ENCODE peak calls at places on chromosomes 4 and X, in five cellular contexts. E is psoas muscle, F is uterus, S is pancreas, M is A549. G is an unnamed sample.

GRCh38 chr4:52657630-52658501 is 1.2 kb downstream of the USP46 start:
- DNase-seq in E (peak), F (no peak), S (peak), M (no peak), G (peak)

GRCh38 chr4:16158504-16158852 is 67.8 kb downstream of the TAPT1 start:
- DNase-seq in E (no peak), F (no peak), S (no peak), M (no peak), G (no peak)

GRCh38 chr4:86055898-86056297 is 304.0 kb downstream of the MAPK10 start:
- DNase-seq in E (no peak), F (no peak), S (no peak), M (peak), G (no peak)

GRCh38 chr4:10762541-10762940 is 78.0 kb upstream of the CLNK start:
- DNase-seq in E (no peak), F (no peak), S (no peak), M (no peak), G (no peak)

GRCh38 chr4:47330856-47331255 is 132.6 kb downstream of the COMMD8 start:
- DNase-seq in E (no peak), F (no peak), S (no peak), M (no peak), G (no peak)

GRCh38 chrX:46704767-46705386 is 54.0 kb downstream of the SLC9A7 start:
- DNase-seq in E (no peak), F (no peak), S (no peak), M (no peak), G (no peak)

GRCh38 chrX:35380808-35381700 is 417.1 kb upstream of the MAGEB16 start:
- DNase-seq in E (no peak), F (no peak), S (peak), M (peak), G (no peak)

GRCh38 chr4:17544831-17545234 is 29.9 kb downstream of the CLRN2 start:
- DNase-seq in E (no peak), F (no peak), S (no peak), M (no peak), G (peak)

GRCh38 chr4:128517739-128518510 is 230.3 kb upstream of the PGRMC2 start:
- DNase-seq in E (peak), F (peak), S (peak), M (peak), G (no peak)

GRCh38 chr4:13143234-13143633 is 340.9 kb downstream of the RAB28 start:
- DNase-seq in E (no peak), F (no peak), S (no peak), M (no peak), G (no peak)

GRCh38 chr4:142728209-142728608 is 117.9 kb downstream of the INPP4B start:
- DNase-seq in E (no peak), F (no peak), S (no peak), M (no peak), G (no peak)

GRCh38 chrX:12970691-12971202 is 4.2 kb upstream of the TMSB4X start:
- DNase-seq in E (no peak), F (peak), S (peak), M (no peak), G (no peak)

GRCh38 chr4:164012396-164013027 is 518.0 kb downstream of the TMA16 start:
- DNase-seq in E (no peak), F (no peak), S (no peak), M (no peak), G (no peak)

GRCh38 chr4:187017156-187017555 is 293.5 kb upstream of the FAT1 start:
- DNase-seq in E (no peak), F (no peak), S (no peak), M (no peak), G (no peak)

GRCh38 chr4:25506032-25506571 is 129.0 kb downstream of the ANAPC4 start:
- DNase-seq in E (no peak), F (no peak), S (no peak), M (no peak), G (no peak)

GRCh38 chr4:113146876-113147358 is 97.5 kb downstream of the ANK2 start:
- DNase-seq in E (no peak), F (no peak), S (peak), M (no peak), G (no peak)

GRCh38 chr4:123631699-123632098 is 235.1 kb downstream of the SPRY1 start:
- DNase-seq in E (no peak), F (no peak), S (no peak), M (no peak), G (no peak)

GRCh38 chr4:125198916-125199315 is 115.8 kb upstream of the FAT4 start:
- DNase-seq in E (no peak), F (no peak), S (no peak), M (no peak), G (no peak)

GRCh38 chrX:13197961-13198761 is 121.7 kb downstream of the ATXN3L start:
- DNase-seq in E (no peak), F (no peak), S (no peak), M (no peak), G (no peak)

GRCh38 chr4:2923141-2923551 is 40.1 kb downstream of the NOP14 start:
- DNase-seq in E (no peak), F (no peak), S (no peak), M (no peak), G (no peak)

GRCh38 chr4:8427761-8428287 is 12.7 kb downstream of the ACOX3 start:
- DNase-seq in E (no peak), F (no peak), S (peak), M (no peak), G (no peak)

GRCh38 chrX:78123190-78123589 is 16.3 kb downstream of the TAF9B start:
- DNase-seq in E (no peak), F (no peak), S (no peak), M (no peak), G (no peak)

GRCh38 chr4:44772340-44772739 is 46.0 kb upstream of the GNPDA2 start:
- DNase-seq in E (no peak), F (no peak), S (no peak), M (no peak), G (no peak)

GRCh38 chr4:38523524-38524448 is 140.2 kb upstream of the KLF3 start:
- DNase-seq in E (no peak), F (no peak), S (no peak), M (no peak), G (no peak)

GRCh38 chr4:704198-704891 is 1.3 kb upstream of the PCGF3 start:
- DNase-seq in E (no peak), F (no peak), S (peak), M (no peak), G (no peak)

DNA sequence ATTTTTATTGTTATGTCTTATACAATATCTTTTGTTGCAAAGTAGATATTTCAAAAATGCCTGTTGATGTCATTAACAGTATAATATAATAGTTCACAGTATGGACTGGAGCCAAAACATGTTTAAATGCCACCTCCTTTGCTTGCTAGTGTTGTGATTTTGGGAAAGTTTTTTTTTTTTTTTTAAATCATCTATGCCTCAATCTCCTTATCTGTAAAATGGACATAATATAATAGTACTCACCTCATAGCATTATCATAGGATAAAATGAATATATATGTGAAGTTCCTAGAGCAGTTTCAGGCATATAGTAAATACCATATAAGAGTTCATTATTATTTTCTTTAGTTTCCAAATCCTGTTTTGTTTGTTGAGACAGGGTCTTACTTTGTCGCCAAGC is 18.3 kb upstream of the MRPL1 start:
- DNase-seq in E (no peak), F (no peak), S (no peak), M (no peak), G (no peak)
- H3K27ac ChIP-seq in E (no peak), F (no peak), S (no peak), M (no peak), G (no peak)

DNA sequence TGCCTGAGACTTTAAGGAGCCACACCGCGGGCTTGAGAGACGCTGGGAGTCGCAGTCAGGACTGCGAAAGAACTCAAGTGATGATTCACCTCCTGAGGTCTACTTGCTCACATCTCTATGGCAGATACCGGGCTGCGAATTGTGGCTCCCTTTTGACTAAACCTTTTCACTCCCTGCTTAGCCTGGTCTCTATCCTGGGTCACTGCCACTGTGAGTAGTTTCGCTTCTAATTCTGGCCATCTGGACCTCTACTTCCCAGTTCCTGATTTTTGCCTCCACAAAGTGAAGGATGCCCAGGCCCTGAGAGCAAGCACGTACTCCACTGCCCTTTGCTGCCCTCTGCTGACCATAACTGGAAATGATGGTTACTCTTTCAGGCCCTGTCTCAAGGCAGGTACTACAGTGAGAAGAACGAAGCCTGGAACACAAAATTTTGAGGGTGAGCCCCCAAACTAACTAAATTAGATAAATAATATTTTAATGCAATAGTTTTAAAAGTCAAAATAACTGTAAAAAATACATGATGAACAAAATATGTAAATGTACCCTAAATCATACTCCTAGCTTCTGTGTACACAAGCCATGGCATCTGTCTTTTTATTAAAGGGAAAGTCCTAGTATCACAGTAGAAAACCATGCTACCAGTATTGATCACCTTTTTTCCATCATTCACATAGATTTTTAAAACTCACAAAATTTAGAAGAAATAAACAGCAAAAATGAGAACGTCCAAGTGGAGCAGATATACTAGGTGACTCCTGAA is 16.7 kb downstream of the MAD2L1 start:
- DNase-seq in E (peak), F (peak), S (peak), M (peak), G (peak)
- H3K27ac ChIP-seq in E (no peak), F (peak), S (no peak), M (no peak), G (no peak)

DNA sequence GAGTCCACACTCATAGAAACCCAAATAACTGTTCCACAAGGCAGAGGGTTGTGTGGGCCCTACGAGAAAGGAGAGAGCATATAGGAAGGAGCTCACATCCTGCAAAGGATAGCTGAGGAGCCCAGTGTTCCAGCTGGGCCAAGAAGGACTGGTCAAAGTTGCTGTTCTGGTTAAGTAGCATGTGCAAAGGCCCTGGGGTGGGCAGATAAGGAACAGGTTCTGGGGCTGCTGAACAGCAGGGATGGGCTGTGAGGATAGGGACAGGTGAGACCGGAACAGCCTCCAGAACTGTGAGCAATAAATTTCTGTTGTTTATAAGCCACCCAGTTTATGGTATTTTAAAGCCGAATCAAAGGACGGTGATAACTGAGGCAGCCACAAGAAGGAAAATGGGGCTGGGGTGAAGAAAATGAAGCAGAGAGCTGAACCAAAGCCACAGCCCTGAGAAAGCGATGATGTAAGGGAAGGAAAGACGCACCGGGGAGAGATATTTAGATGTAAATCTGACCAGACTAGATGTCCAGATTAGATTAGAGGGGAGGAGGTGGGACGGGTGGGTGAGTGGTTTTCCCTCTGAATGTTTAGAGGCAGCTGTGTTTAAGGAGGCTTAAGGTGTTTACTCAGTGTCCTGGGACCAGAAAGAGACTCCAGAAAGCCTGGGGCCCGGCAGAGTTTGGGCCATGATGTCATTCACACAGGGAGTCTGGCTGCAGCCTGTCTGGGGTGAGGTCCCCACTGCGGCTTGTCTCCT is 180.8 kb upstream of the BCOR start:
- DNase-seq in E (no peak), F (no peak), S (no peak), M (no peak), G (no peak)
- H3K27ac ChIP-seq in E (no peak), F (no peak), S (no peak), M (no peak), G (no peak)

DNA sequence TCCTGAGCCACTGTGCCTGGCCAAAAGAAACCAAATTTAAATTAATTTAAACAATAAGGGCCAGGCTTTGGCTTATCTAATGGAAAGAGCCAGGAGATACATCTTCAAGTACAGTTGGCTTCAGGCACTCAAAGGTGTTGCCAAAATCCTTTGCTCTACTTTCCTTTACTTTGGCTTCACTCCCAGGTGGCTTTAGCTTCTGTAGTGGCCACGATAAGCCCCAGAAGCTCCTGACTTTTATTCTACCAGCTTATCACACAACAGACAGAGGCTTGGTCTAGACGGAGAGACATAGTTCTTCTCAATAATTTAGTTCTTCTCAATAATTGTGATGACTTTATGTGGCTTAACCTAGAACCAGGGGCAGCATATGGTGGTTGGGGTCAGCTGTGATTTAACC is 211.2 kb upstream of the LNX1 start:
- DNase-seq in E (no peak), F (no peak), S (no peak), M (no peak), G (no peak)
- H3K27ac ChIP-seq in E (no peak), F (no peak), S (no peak), M (no peak), G (no peak)

GRCh38 chrX:63400340-63400739 is 49.2 kb upstream of the SPIN4 start:
- DNase-seq in E (no peak), F (no peak), S (no peak), M (no peak), G (no peak)

GRCh38 chrX:63408050-63408449 is 56.9 kb upstream of the SPIN4 start:
- DNase-seq in E (no peak), F (no peak), S (no peak), M (no peak), G (no peak)

GRCh38 chrX:63404332-63404731 is 53.2 kb upstream of the SPIN4 start:
- DNase-seq in E (no peak), F (no peak), S (no peak), M (no peak), G (no peak)
- H3K27ac ChIP-seq in E (no peak), F (no peak), S (no peak), M (no peak), G (no peak)

GRCh38 chr4:148795156-148795864 is 353.1 kb upstream of the NR3C2 start:
- DNase-seq in E (no peak), F (no peak), S (peak), M (no peak), G (no peak)
- H3K27ac ChIP-seq in E (no peak), F (no peak), S (no peak), M (no peak), G (no peak)

GRCh38 chr4:108356209-108356535 is 187.4 kb upstream of the LEF1 start:
- DNase-seq in E (no peak), F (no peak), S (no peak), M (no peak), G (no peak)

GRCh38 chr4:108361886-108362285 is 193.2 kb upstream of the LEF1 start:
- DNase-seq in E (no peak), F (no peak), S (no peak), M (no peak), G (no peak)

GRCh38 chr4:108360857-108361820 is 192.4 kb upstream of the LEF1 start:
- DNase-seq in E (no peak), F (no peak), S (no peak), M (no peak), G (no peak)

GRCh38 chr4:108359936-108360681 is 191.4 kb upstream of the LEF1 start:
- DNase-seq in E (no peak), F (no peak), S (no peak), M (no peak), G (no peak)

DNA sequence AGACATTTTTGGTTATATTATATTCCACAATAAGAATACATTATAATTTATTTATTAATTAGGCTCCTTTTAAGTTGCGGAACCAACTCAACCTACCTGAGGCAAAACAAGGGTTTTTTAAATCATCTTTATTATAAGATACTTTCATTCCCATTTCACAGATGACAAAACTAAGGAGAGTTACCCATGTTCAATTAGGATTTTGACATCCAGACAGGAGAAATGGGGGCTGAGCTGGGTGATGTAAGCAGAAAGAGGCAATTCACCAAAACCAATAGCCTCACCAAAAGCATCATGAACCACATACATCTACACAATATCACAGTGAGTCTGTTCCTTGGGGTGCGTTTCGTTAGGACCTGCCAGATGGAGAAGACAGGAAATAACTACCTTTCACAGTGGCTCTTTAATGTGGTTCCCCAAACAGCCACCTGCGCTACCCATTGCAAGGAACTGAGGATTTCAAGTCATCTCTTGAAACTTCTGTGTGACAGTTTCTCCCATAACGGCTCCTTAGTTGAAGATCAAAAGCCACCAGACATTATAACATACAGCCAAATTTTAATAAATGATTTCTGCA is 190.5 kb upstream of the LEF1 start:
- DNase-seq in E (no peak), F (no peak), S (no peak), M (no peak), G (no peak)
- H3K27ac ChIP-seq in E (no peak), F (no peak), S (no peak), M (no peak), G (no peak)

GRCh38 chr4:151728679-151729078 is 32.1 kb downstream of the GATB start:
- DNase-seq in E (no peak), F (no peak), S (no peak), M (no peak), G (no peak)
- H3K27ac ChIP-seq in E (no peak), F (no peak), S (no peak), M (no peak), G (no peak)

GRCh38 chrX:18620349-18620748 is 51.6 kb downstream of the RS1 start:
- DNase-seq in E (no peak), F (no peak), S (peak), M (no peak), G (no peak)
- H3K27ac ChIP-seq in E (no peak), F (no peak), S (peak), M (no peak), G (no peak)